ENCODE peak calls at places on chromosomes 4 and X, in seven cellular contexts. M is activated CD4-positive, alpha-beta T cell treated with anti-CD3 and anti-CD28 coated beads, Interleukin-2, amount 50 U/mL, for 1 hour; H is naive B cell; P is C1 segment of cervical spinal cord; O is RPMI7951; I is dermis microvascular lymphatic vessel endothelial cell; Q is mucosa of descending colon. X is an unnamed sample.

GRCh38 chr4:98685225-98686045 is 27.0 kb upstream of the TSPAN5 start:
- DNase-seq in M (no peak), I (peak; percentile 60), O (no peak), P (no peak), Q (no peak), H (no peak), X (no peak)

GRCh38 chr4:139977838-139978604 is 176.0 kb downstream of the MAML3 start:
- DNase-seq in H (no peak), I (no peak), Q (no peak), P (no peak), M (no peak), O (no peak), X (no peak)

GRCh38 chr4:170805352-170805751 is 715.6 kb upstream of the AADAT start:
- DNase-seq in M (no peak), Q (no peak), O (no peak), H (no peak), I (no peak), P (no peak), X (no peak)

GRCh38 chr4:141131738-141132688 is 1.3 kb downstream of the RNF150 start:
- DNase-seq in H (no peak), O (no peak), M (no peak), P (no peak), I (peak; percentile 7), Q (peak; percentile 24), X (no peak)

GRCh38 chr4:8904041-8904501 is 32.4 kb upstream of the HMX1 start:
- DNase-seq in P (no peak), M (no peak), I (no peak), H (no peak), Q (peak; percentile 2), O (no peak), X (no peak)

GRCh38 chrX:107646736-107647135 is 18.4 kb downstream of the PRPS1 start:
- DNase-seq in P (no peak), I (no peak), H (no peak), Q (no peak), O (no peak), M (no peak), X (no peak)

GRCh38 chr4:82017680-82018079 is 356.1 kb downstream of the HNRNPD start:
- DNase-seq in I (peak; percentile 32), O (peak; percentile 8), H (peak; percentile 2), M (no peak), Q (no peak), P (no peak), X (no peak)

GRCh38 chr4:54227261-54228063 is 1.6 kb upstream of the PDGFRA start:
- DNase-seq in P (no peak), O (peak; percentile 76), I (peak; percentile 51), H (peak; percentile 0), M (no peak), Q (no peak), X (peak; percentile 51)

GRCh38 chrX:68942141-68942540 is 113.3 kb downstream of the EFNB1 start:
- DNase-seq in P (no peak), O (no peak), Q (no peak), I (no peak), H (no peak), M (no peak), X (no peak)

GRCh38 chrX:39667746-39668507 is 429.8 kb downstream of the BCOR start:
- DNase-seq in O (peak; percentile 60), H (no peak), I (no peak), Q (no peak), P (no peak), M (no peak), X (no peak)

GRCh38 chr4:6885953-6886557 is 23.6 kb upstream of the TBC1D14 start:
- DNase-seq in Q (no peak), M (no peak), P (peak; percentile 78), H (no peak), O (peak; percentile 78), I (peak; percentile 49), X (no peak)

GRCh38 chr4:6695660-6696581 is 2.2 kb downstream of the S100P start:
- DNase-seq in H (no peak), I (no peak), Q (peak; percentile 80), O (peak; percentile 14), M (peak; percentile 62), P (no peak), X (peak; percentile 85)

GRCh38 chr4:147194107-147194506 is 248.4 kb upstream of the TTC29 start:
- DNase-seq in P (no peak), M (no peak), H (no peak), Q (no peak), I (no peak), O (no peak), X (no peak)

GRCh38 chrX:45803383-45803921 is 602.8 kb upstream of the DIPK2B start:
- DNase-seq in P (no peak), O (peak; percentile 97), I (peak; percentile 46), Q (no peak), M (no peak), H (no peak), X (peak; percentile 71)

GRCh38 chr4:87270144-87270543 is 49.7 kb upstream of the KLHL8 start:
- DNase-seq in P (no peak), H (no peak), M (no peak), O (peak; percentile 44), Q (no peak), I (peak; percentile 35), X (peak; percentile 48)

GRCh38 chr4:81052119-81053068 is 21.9 kb downstream of the BMP3 start:
- DNase-seq in Q (peak; percentile 61), O (peak; percentile 36), M (peak; percentile 51), H (peak; percentile 50), I (peak; percentile 51), P (no peak), X (peak; percentile 60)

GRCh38 chr4:71201817-71202576 is 136.8 kb upstream of the SLC4A4 start:
- DNase-seq in I (no peak), P (no peak), Q (no peak), O (no peak), M (no peak), H (no peak), X (no peak)

GRCh38 chr4:91436556-91436955 is 867.2 kb upstream of the GRID2 start:
- DNase-seq in I (no peak), O (no peak), H (no peak), P (no peak), M (no peak), Q (no peak), X (no peak)

X was measured in H4.